ENCODE peak calls at places on chromosomes 16 and 17, in five cellular contexts. A is NCI-H1092 treated with DMSO at 0.1 percent for 48 hours, B is cardiac muscle cell, C is NAMALWA, T is occipital lobe. K is an unnamed sample.

GRCh38 chr17:27423651-27424050 is 32.6 kb upstream of the KSR1 start:
- DNase-seq in A (no peak), B (no peak), C (peak), T (no peak), K (peak)

GRCh38 chr17:4576729-4577322 is 7.5 kb upstream of the SMTNL2 start:
- DNase-seq in A (no peak), B (peak), C (no peak), T (no peak), K (no peak)

GRCh38 chr17:59796785-59797205 is 89.3 kb downstream of the VMP1 start:
- DNase-seq in A (no peak), B (peak), C (no peak), T (no peak), K (no peak)

GRCh38 chr16:12290868-12291267 is 314.3 kb downstream of the SNX29 start:
- DNase-seq in A (no peak), B (no peak), C (peak), T (no peak), K (no peak)

GRCh38 chr17:77476920-77477805 is 336.4 kb downstream of the SEC14L1 start:
- DNase-seq in A (no peak), B (peak), C (no peak), T (peak), K (no peak)

GRCh38 chr16:2388875-2389433 is 40.3 kb upstream of the CCNF start:
- DNase-seq in A (peak), B (peak), C (no peak), T (no peak), K (no peak)

GRCh38 chr17:43755389-43755875 is 3.2 kb downstream of the SOST start:
- DNase-seq in A (no peak), B (peak), C (no peak), T (no peak), K (no peak)

GRCh38 chr17:61209099-61209439 is 190.6 kb upstream of the TBX2 start:
- DNase-seq in A (no peak), B (no peak), C (no peak), T (no peak), K (no peak)